ENCODE peak calls at places on chromosomes 7 and 10, in seven cellular contexts. One of them, this sample, is unnamed.

GRCh38 chr7:44100458-44101303 is 3.5 kb upstream of the AEBP1 start:
- DNase-seq in IMR-90: peak
- DNase-seq in mesendoderm: no peak
- DNase-seq in trophoblast cell: no peak
- DNase-seq in neuronal stem cell: no peak
- DNase-seq in H9: no peak
- DNase-seq in H1: no peak
- DNase-seq in this sample: peak

GRCh38 chr10:102628451-102628911 is 15.8 kb upstream of the TRIM8 start:
- DNase-seq in IMR-90: no peak
- DNase-seq in mesendoderm: peak
- DNase-seq in trophoblast cell: peak
- DNase-seq in neuronal stem cell: no peak
- DNase-seq in H9: no peak
- DNase-seq in H1: no peak
- DNase-seq in this sample: peak

GRCh38 chr10:61284222-61284890 is 168.8 kb downstream of the TMEM26 start:
- DNase-seq in IMR-90: peak
- DNase-seq in mesendoderm: peak
- DNase-seq in trophoblast cell: peak
- DNase-seq in neuronal stem cell: peak
- DNase-seq in H9: no peak
- DNase-seq in H1: no peak
- DNase-seq in this sample: peak

GRCh38 chr10:75407716-75408511 is 6.3 kb upstream of the ZNF503 start:
- DNase-seq in IMR-90: no peak
- DNase-seq in mesendoderm: peak
- DNase-seq in trophoblast cell: no peak
- DNase-seq in neuronal stem cell: peak
- DNase-seq in H9: peak
- DNase-seq in H1: no peak
- DNase-seq in this sample: peak

GRCh38 chr10:110643670-110644597 is at the start of gene RBM20:
- DNase-seq in IMR-90: no peak
- DNase-seq in mesendoderm: no peak
- DNase-seq in trophoblast cell: peak
- DNase-seq in neuronal stem cell: peak
- DNase-seq in H9: peak
- DNase-seq in H1: no peak
- DNase-seq in this sample: peak

GRCh38 chr10:1957057-1957456 is 219.7 kb upstream of the ADARB2 start:
- DNase-seq in IMR-90: no peak
- DNase-seq in mesendoderm: no peak
- DNase-seq in trophoblast cell: no peak
- DNase-seq in neuronal stem cell: no peak
- DNase-seq in H9: no peak
- DNase-seq in H1: no peak
- DNase-seq in this sample: no peak

GRCh38 chr10:44765299-44765698 is 145.8 kb upstream of the TMEM72 start:
- DNase-seq in IMR-90: no peak
- DNase-seq in mesendoderm: no peak
- DNase-seq in trophoblast cell: no peak
- DNase-seq in neuronal stem cell: no peak
- DNase-seq in H9: no peak
- DNase-seq in H1: no peak
- DNase-seq in this sample: no peak

GRCh38 chr10:35874326-35875070 is 232.4 kb upstream of the FZD8 start:
- DNase-seq in IMR-90: no peak
- DNase-seq in mesendoderm: peak
- DNase-seq in trophoblast cell: no peak
- DNase-seq in neuronal stem cell: no peak
- DNase-seq in H9: no peak
- DNase-seq in H1: no peak
- DNase-seq in this sample: no peak

GRCh38 chr7:30511973-30512662 is 7.5 kb upstream of the GGCT start:
- DNase-seq in IMR-90: no peak
- DNase-seq in mesendoderm: no peak
- DNase-seq in trophoblast cell: no peak
- DNase-seq in neuronal stem cell: no peak
- DNase-seq in H9: no peak
- DNase-seq in H1: no peak
- DNase-seq in this sample: peak

DNA sequence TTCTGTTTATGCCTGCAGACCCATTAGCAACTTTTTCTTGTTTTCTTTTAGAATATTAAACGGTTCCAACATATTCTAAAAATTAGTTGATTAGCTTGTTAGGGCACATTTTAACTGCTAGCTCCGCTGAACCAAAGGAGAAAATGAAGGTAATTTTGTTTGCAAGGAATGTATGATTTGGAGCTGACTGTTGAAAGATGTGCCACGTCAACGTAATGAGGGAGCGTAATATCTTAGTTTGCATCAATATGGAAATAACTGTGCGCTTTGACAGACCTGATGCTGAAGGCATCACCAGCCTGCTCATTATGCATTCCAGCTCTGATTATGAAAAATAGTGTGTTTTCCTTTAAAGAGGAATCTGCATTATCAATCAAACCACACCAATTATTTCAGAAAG is 102.1 kb upstream of the CTBP2 start:
- DNase-seq in IMR-90: no peak
- DNase-seq in mesendoderm: no peak
- DNase-seq in trophoblast cell: peak
- DNase-seq in neuronal stem cell: no peak
- DNase-seq in H9: no peak
- DNase-seq in H1: no peak
- DNase-seq in this sample: no peak
- H2BK5ac ChIP-seq in IMR-90: no peak
- H2BK5ac ChIP-seq in mesendoderm: no peak
- H2BK5ac ChIP-seq in trophoblast cell: no peak
- H2BK5ac ChIP-seq in neuronal stem cell: no peak
- H2BK5ac ChIP-seq in H9: no peak
- H2BK5ac ChIP-seq in H1: no peak
- H2BK5ac ChIP-seq in this sample: no peak

DNA sequence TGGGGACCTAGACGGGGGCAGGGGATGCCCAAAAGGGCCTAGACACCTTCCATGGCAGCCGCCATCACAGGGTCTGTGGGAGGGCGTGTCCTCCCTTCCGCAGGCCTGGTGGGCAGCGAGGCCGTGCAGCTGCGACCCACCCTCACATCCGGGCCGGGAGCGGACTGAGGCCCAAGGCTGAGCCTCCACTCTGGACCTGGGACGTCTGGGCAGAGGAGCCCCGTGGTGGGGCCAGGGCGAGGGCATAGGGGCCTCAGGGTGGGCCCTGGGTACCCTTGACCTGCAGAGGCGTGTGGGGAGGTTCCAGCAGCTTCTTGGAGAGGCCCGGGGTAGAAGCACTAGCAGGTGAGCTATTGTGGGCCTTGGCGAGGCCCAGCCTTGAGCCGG is 49.2 kb downstream of the PWWP2B start:
- DNase-seq in IMR-90: no peak
- DNase-seq in mesendoderm: no peak
- DNase-seq in trophoblast cell: no peak
- DNase-seq in neuronal stem cell: no peak
- DNase-seq in H9: no peak
- DNase-seq in H1: no peak
- DNase-seq in this sample: no peak
- H2AK5ac ChIP-seq in IMR-90: no peak
- H2AK5ac ChIP-seq in mesendoderm: no peak
- H2AK5ac ChIP-seq in trophoblast cell: peak
- H2AK5ac ChIP-seq in neuronal stem cell: peak
- H2AK5ac ChIP-seq in H9: no peak
- H2AK5ac ChIP-seq in H1: no peak
- H2AK5ac ChIP-seq in this sample: peak

DNA sequence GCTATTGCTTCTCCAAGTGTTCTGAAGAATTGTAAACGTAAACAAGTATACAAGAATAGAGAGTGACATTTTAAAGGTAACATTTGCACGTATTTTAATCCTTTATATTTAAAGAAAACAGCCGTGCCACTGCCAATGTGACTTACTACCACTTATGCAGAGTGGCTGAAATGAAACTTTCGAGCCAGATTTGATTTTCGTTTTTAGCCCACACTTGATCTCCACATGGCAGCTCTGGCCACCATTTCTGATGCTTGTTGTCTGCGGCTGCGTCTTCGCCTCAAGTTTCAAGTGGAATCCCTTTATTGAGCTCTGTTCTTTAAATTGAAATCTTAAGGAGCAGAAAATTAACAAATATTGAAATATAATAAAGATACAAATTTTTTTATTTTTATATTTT is 70.0 kb downstream of the ELAPOR2 start:
- DNase-seq in IMR-90: no peak
- DNase-seq in mesendoderm: no peak
- DNase-seq in trophoblast cell: no peak
- DNase-seq in neuronal stem cell: no peak
- DNase-seq in H9: no peak
- DNase-seq in H1: no peak
- DNase-seq in this sample: no peak
- H2BK5ac ChIP-seq in IMR-90: no peak
- H2BK5ac ChIP-seq in mesendoderm: no peak
- H2BK5ac ChIP-seq in trophoblast cell: no peak
- H2BK5ac ChIP-seq in neuronal stem cell: no peak
- H2BK5ac ChIP-seq in H9: no peak
- H2BK5ac ChIP-seq in H1: no peak
- H2BK5ac ChIP-seq in this sample: no peak

GRCh38 chr7:131095346-131095745 is 232.3 kb upstream of the MKLN1 start:
- DNase-seq in IMR-90: no peak
- DNase-seq in mesendoderm: no peak
- DNase-seq in trophoblast cell: no peak
- DNase-seq in neuronal stem cell: no peak
- DNase-seq in H9: no peak
- DNase-seq in H1: no peak
- DNase-seq in this sample: no peak
- H2AK5ac ChIP-seq in IMR-90: no peak
- H2AK5ac ChIP-seq in mesendoderm: no peak
- H2AK5ac ChIP-seq in trophoblast cell: no peak
- H2AK5ac ChIP-seq in neuronal stem cell: no peak
- H2AK5ac ChIP-seq in H9: no peak
- H2AK5ac ChIP-seq in H1: no peak
- H2AK5ac ChIP-seq in this sample: no peak

DNA sequence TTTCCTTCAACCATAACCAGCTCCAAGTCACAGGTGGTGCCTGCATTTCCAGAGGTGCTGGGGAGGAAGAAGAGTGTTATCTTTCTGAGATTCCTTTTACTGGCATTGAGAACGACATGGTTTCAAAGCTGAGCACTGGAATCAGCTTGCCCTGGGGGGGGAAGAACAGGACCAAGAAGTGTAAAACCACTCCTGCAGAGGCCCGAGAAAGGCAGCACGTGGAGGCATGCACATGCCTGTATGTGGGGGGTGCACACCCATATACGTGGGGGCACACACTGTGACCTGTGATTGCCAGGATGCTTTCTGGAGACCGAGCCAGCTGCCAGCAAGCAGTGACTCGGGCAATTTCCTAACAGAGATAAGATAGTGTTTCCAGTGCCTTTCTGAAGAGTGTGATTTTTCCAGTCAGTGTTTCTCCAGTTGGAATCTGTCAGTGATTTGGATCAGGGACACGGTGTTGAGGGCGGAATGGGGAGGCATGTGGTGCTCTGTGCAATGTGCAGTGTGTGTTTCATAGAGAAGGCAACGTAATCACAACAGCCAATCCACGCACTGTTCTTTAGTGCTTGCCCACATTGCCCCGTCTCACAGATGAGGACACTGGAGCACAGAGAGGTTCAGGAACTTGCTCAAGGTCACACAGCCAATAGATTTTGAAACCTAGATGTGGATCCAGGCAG is 4.2 kb downstream of the LRRC27 start:
- DNase-seq in IMR-90: no peak
- DNase-seq in mesendoderm: no peak
- DNase-seq in trophoblast cell: no peak
- DNase-seq in neuronal stem cell: no peak
- DNase-seq in H9: no peak
- DNase-seq in H1: no peak
- DNase-seq in this sample: peak
- H2BK5ac ChIP-seq in IMR-90: no peak
- H2BK5ac ChIP-seq in mesendoderm: no peak
- H2BK5ac ChIP-seq in trophoblast cell: no peak
- H2BK5ac ChIP-seq in neuronal stem cell: no peak
- H2BK5ac ChIP-seq in H9: no peak
- H2BK5ac ChIP-seq in H1: no peak
- H2BK5ac ChIP-seq in this sample: no peak

DNA sequence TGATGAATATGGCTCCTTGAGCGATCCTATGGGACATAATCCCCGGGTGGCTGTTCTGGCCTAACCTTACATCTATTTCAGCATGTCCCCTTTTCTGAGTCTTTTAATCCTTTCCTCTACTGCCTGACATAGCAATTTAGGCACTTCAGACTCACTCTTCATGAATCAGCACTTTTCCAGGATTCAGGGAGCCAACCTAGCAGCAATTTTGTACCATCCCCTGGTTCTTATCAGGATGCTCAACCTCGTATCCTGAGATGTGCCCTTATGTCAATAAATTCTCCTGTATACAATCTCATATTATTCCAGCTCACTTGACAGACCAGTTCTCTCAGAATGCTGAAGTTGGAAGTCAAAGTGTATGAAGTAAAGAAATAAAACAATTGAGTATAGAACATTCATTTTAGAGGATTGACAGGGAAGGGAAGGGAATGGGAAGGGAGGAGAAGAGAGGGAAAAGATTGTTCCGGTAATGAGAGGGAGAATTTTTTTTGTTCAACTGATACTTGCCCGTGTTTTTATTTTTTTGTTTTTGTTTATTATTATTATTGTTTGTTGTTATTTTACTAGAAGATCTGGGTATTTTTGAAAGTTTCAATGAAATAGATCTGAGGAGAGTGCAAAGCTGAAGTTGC is 8.2 kb upstream of the ZC3HAV1 start:
- DNase-seq in IMR-90: no peak
- DNase-seq in mesendoderm: no peak
- DNase-seq in trophoblast cell: no peak
- DNase-seq in neuronal stem cell: no peak
- DNase-seq in H9: no peak
- DNase-seq in H1: no peak
- DNase-seq in this sample: no peak
- H2AK5ac ChIP-seq in IMR-90: peak
- H2AK5ac ChIP-seq in mesendoderm: peak
- H2AK5ac ChIP-seq in trophoblast cell: no peak
- H2AK5ac ChIP-seq in neuronal stem cell: no peak
- H2AK5ac ChIP-seq in H9: no peak
- H2AK5ac ChIP-seq in H1: no peak
- H2AK5ac ChIP-seq in this sample: no peak

GRCh38 chr7:116955340-116955739 is 2.0 kb downstream of the ST7 start:
- DNase-seq in IMR-90: no peak
- DNase-seq in mesendoderm: no peak
- DNase-seq in trophoblast cell: no peak
- DNase-seq in neuronal stem cell: no peak
- DNase-seq in H9: no peak
- DNase-seq in H1: no peak
- DNase-seq in this sample: no peak
- H2BK5ac ChIP-seq in IMR-90: no peak
- H2BK5ac ChIP-seq in mesendoderm: no peak
- H2BK5ac ChIP-seq in trophoblast cell: no peak
- H2BK5ac ChIP-seq in neuronal stem cell: no peak
- H2BK5ac ChIP-seq in H9: no peak
- H2BK5ac ChIP-seq in H1: no peak
- H2BK5ac ChIP-seq in this sample: no peak

DNA sequence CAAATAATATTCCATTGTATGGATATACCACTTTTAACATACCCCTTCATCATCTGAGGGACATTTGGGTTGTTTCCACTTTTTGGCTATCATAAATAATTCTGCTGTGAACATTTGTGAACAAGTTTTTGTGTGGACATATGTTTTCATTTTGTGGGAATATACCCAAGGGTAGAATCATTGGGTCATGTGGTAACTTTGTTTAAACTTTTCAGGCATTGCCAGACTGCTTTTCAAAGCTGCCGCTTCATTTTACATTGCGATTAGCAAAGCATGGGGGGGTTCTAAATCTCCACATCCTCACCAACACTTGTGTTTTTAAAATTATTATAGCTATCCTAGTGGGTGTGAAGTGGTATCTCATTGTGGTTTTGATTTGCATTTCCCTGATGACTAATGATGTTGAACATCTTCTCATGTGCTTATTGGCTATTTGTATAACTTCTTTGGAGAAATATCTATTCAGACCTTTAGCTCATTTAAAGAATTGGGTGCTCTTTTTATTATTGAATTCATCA is 8.4 kb upstream of the HHEX start:
- DNase-seq in IMR-90: no peak
- DNase-seq in mesendoderm: no peak
- DNase-seq in trophoblast cell: no peak
- DNase-seq in neuronal stem cell: no peak
- DNase-seq in H9: no peak
- DNase-seq in H1: no peak
- DNase-seq in this sample: no peak
- H2AK5ac ChIP-seq in IMR-90: no peak
- H2AK5ac ChIP-seq in mesendoderm: no peak
- H2AK5ac ChIP-seq in trophoblast cell: no peak
- H2AK5ac ChIP-seq in neuronal stem cell: no peak
- H2AK5ac ChIP-seq in H9: no peak
- H2AK5ac ChIP-seq in H1: no peak
- H2AK5ac ChIP-seq in this sample: no peak